ENCODE peak calls at places on chromosomes 12 and 14, in six cellular contexts. W is right lobe of liver, T is choroid plexus epithelial cell, Q is AG10803, C is natural killer cell, G is neural crest cell. A is an unnamed sample.

GRCh38 chr12:105637470-105637869 is 307.0 kb downstream of the C12orf75 start:
- DNase-seq in W (no peak), T (no peak), Q (no peak), C (no peak), G (no peak), A (no peak)

GRCh38 chr12:27474344-27474743 is 27.8 kb downstream of the SMCO2 start:
- DNase-seq in W (no peak), T (peak; percentile 82), Q (peak; percentile 75), C (no peak), G (no peak), A (no peak)

GRCh38 chr14:47675239-47675488 is 241 bp downstream of the MDGA2 start:
- DNase-seq in W (no peak), T (peak; percentile 1), Q (no peak), C (no peak), G (no peak), A (no peak)

GRCh38 chr14:50095895-50096294 is 20.5 kb downstream of the VCPKMT start:
- DNase-seq in W (no peak), T (no peak), Q (no peak), C (no peak), G (no peak), A (no peak)

GRCh38 chr14:69345402-69345801 is 52.7 kb downstream of the ERH start:
- DNase-seq in W (no peak), T (no peak), Q (no peak), C (no peak), G (no peak), A (no peak)

GRCh38 chr14:28701733-28702132 is 64.9 kb upstream of the FOXG1 start:
- DNase-seq in W (no peak), T (no peak), Q (no peak), C (no peak), G (no peak), A (no peak)

GRCh38 chr12:89103831-89104230 is 248.5 kb downstream of the DUSP6 start:
- DNase-seq in W (no peak), T (no peak), Q (peak; percentile 2), C (no peak), G (no peak), A (no peak)

GRCh38 chr12:89706551-89707348 is 1.9 kb downstream of the ATP2B1 start:
- DNase-seq in W (peak; percentile 46), T (no peak), Q (peak; percentile 43), C (no peak), G (no peak), A (no peak)

GRCh38 chr14:69059658-69060648 is 80.9 kb upstream of the ACTN1 start:
- DNase-seq in W (no peak), T (peak; percentile 97), Q (peak; percentile 91), C (no peak), G (no peak), A (no peak)

GRCh38 chr12:109548258-109548657 is 25.0 kb downstream of the MMAB start:
- DNase-seq in W (no peak), T (no peak), Q (no peak), C (no peak), G (no peak), A (no peak)

GRCh38 chr12:1093166-1093751 is 102.2 kb downstream of the ERC1 start:
- DNase-seq in W (no peak), T (peak; percentile 85), Q (peak; percentile 62), C (no peak), G (peak; percentile 53), A (peak; percentile 39)

GRCh38 chr14:30456296-30456695 is 102.7 kb upstream of the G2E3 start:
- DNase-seq in W (no peak), T (no peak), Q (no peak), C (no peak), G (no peak), A (no peak)

GRCh38 chr12:132300789-132301722 is 28.3 kb downstream of the GALNT9 start:
- DNase-seq in W (no peak), T (no peak), Q (no peak), C (no peak), G (no peak), A (no peak)

GRCh38 chr12:124510301-124510970 is 57.0 kb downstream of the NCOR2 start:
- DNase-seq in W (no peak), T (peak; percentile 16), Q (no peak), C (no peak), G (no peak), A (no peak)

GRCh38 chr12:117092511-117092780 is 6.8 kb downstream of the TESC start:
- DNase-seq in W (no peak), T (no peak), Q (no peak), C (no peak), G (no peak), A (no peak)

GRCh38 chr14:48771717-48772116 is 814.5 kb downstream of the RPS29 start:
- DNase-seq in W (no peak), T (no peak), Q (no peak), C (no peak), G (no peak), A (no peak)

GRCh38 chr12:112543666-112544185 is 125.0 kb downstream of the PTPN11 start:
- DNase-seq in W (no peak), T (no peak), Q (no peak), C (no peak), G (no peak), A (no peak)

GRCh38 chr12:89016970-89017778 is 335.1 kb downstream of the DUSP6 start:
- DNase-seq in W (no peak), T (peak; percentile 85), Q (peak; percentile 69), C (no peak), G (peak; percentile 53), A (peak; percentile 15)

GRCh38 chr12:29783773-29784666 is at the start of gene TMTC1:
- DNase-seq in W (peak; percentile 83), T (peak; percentile 70), Q (peak; percentile 20), C (no peak), G (peak; percentile 69), A (peak; percentile 86)

DNA sequence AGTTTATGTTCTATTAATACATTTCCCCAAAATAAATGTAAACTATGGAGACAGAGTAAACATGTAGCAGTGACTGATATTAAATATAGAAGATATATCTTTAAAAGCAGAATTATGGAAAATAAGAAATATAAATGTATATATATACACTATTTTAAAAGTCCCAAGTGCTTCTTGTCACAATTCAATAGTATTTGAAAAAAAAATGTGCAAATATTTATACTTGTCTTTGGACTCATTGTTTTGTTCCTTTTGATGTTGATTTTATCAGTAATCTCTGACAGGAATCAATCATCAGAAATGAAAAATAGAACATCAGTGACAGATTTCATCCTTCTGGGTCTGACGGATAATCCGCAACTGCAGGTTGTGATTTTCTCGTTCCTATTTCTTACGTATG is at the start of gene OR6C76:
- DNase-seq in W (no peak), T (no peak), Q (no peak), C (no peak), G (no peak), A (no peak)
- TF ChIP-seq CTCF in W (no peak), T (no peak), Q (no peak), C (no peak), G (no peak), A (no peak)

DNA sequence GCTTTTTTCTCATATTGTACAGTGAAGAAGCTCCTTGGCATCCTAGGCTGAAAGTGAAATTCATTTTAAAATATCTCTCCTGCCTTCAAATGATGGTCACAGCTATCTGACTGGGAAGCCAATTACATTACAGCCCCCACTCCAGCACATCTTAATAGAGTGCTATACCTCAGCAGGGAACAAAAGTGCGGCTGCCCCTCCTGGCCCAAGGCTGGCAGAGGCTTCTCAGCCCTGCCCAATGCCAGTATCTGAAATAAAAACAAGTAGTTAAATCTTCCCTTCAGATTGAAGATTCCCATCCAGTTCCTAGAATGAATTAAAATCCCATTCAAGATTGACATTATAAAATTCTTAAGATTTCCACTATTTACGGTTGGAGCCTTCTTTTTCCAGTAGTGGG is 54.9 kb upstream of the GNG2 start:
- DNase-seq in W (no peak), T (no peak), Q (no peak), C (no peak), G (no peak), A (no peak)
- TF ChIP-seq CTCF in W (no peak), T (no peak), Q (no peak), C (no peak), G (no peak), A (no peak)

GRCh38 chr12:65684906-65685305 is 139.4 kb upstream of the HMGA2 start:
- DNase-seq in W (no peak), T (no peak), Q (no peak), C (no peak), G (no peak), A (no peak)

GRCh38 chr12:65689508-65689907 is 134.8 kb upstream of the HMGA2 start:
- DNase-seq in W (no peak), T (no peak), Q (no peak), C (no peak), G (no peak), A (no peak)

GRCh38 chr12:65681226-65681625 is 143.1 kb upstream of the HMGA2 start:
- DNase-seq in W (no peak), T (no peak), Q (no peak), C (no peak), G (no peak), A (no peak)

GRCh38 chr12:65682145-65682544 is 142.1 kb upstream of the HMGA2 start:
- DNase-seq in W (no peak), T (no peak), Q (no peak), C (no peak), G (no peak), A (no peak)

DNA sequence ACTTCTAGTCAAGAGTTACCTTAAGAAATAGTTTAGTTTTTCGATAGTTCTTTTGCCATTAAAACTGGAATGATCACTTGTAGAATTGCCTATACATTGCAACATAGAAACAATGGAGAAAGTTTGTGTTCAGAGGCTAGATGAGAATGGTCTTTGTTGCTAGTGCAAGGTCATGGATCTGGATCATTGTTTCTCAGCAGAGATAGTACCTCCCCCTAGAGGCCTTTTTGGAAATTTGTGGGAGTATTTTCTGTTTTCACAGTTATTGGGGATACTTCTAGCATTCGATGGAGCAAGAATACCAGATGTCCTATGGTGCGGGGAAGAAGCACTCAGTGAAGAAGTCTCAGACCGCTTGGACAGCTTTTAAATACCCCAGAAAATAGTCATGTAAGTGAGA is 138.8 kb upstream of the HMGA2 start:
- DNase-seq in W (no peak), T (peak; percentile 69), Q (peak; percentile 53), C (no peak), G (no peak), A (no peak)
- TF ChIP-seq CTCF in W (peak; percentile 42), T (peak; percentile 71), Q (peak; percentile 72), C (no peak), G (peak; percentile 59), A (peak; percentile 51)

DNA sequence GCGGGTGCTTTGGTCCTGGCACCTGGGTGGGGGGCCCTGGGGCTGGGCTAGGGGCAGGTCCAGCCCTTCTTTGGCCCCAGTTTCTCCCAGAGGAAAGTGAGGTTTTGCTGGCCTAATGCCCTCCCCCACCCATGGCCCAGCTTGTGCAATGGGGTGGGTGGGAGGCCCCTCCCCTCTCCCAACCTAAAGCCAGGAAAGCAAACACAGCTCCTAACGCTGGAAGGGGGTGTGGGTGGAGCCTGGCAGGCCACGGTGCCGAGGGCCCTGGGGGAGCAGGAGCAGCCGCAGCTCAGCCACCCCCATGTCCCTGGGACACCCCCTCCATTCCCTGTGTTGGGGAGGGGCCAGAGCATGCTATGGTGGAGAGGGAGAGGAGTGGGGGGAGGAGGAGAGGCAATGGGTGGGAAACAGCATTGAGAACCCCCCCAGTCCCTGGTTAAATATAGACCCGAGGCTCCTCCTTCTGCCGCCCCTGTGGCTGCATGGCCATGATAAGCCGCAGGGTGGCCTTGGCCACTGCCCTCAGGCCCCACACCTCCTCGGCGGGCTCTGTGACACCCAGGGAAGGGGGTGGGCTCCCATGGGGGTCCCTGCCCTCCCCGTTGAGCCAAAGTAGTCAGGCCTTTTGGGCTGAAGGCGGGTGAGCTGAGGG is 4.7 kb downstream of the EXOC3L4 start:
- DNase-seq in W (peak; percentile 93), T (no peak), Q (no peak), C (no peak), G (no peak), A (peak; percentile 42)
- TF ChIP-seq CTCF in W (peak; percentile 4), T (no peak), Q (no peak), C (no peak), G (no peak), A (peak; percentile 45)

GRCh38 chr12:58959639-58960300 is 39.5 kb upstream of the LRIG3 start:
- DNase-seq in W (no peak), T (no peak), Q (no peak), C (no peak), G (no peak), A (no peak)
- TF ChIP-seq CTCF in W (no peak), T (no peak), Q (no peak), C (no peak), G (no peak), A (no peak)

A was measured in progenitor cell of endocrine pancreas.